ENCODE peak calls at places on chromosomes 4 and X, in six cellular contexts. C, P, R, Q, H and T are unnamed samples.

GRCh38 chrX:48516285-48516684 is 5.3 kb upstream of the EBP start:
- DNase-seq in C (no peak), P (no peak), R (no peak), Q (no peak), H (no peak), T (no peak)

GRCh38 chrX:1450381-1451161 is 2.1 kb downstream of the ASMTL start:
- DNase-seq in C (no peak), P (no peak), R (no peak), Q (no peak), H (no peak), T (no peak)

GRCh38 chrX:7946960-7947359 is 19.7 kb upstream of the PNPLA4 start:
- DNase-seq in C (no peak), P (no peak), R (no peak), Q (no peak), H (no peak), T (no peak)

GRCh38 chr4:77433102-77433733 is 172.4 kb upstream of the CXCL13 start:
- DNase-seq in C (no peak), P (peak; percentile 13), R (peak; percentile 52), Q (peak; percentile 23), H (peak; percentile 31), T (peak; percentile 13)

GRCh38 chrX:14032383-14032782 is 2.7 kb upstream of the GEMIN8 start:
- DNase-seq in C (no peak), P (peak; percentile 44), R (peak; percentile 71), Q (peak; percentile 38), H (peak; percentile 46), T (peak; percentile 57)

GRCh38 chr4:10622728-10623127 is 61.8 kb downstream of the CLNK start:
- DNase-seq in C (no peak), P (no peak), R (no peak), Q (no peak), H (peak; percentile 19), T (no peak)

GRCh38 chrX:103187953-103188475 is 26.9 kb upstream of the BEX4 start:
- DNase-seq in C (no peak), P (no peak), R (peak; percentile 8), Q (no peak), H (no peak), T (no peak)

GRCh38 chrX:13901354-13901753 is 84.5 kb upstream of the GPM6B start:
- DNase-seq in C (no peak), P (no peak), R (peak; percentile 51), Q (no peak), H (no peak), T (no peak)

GRCh38 chr4:2413821-2414610 is 4.4 kb downstream of the ZFYVE28 start:
- DNase-seq in C (peak; percentile 76), P (no peak), R (no peak), Q (no peak), H (no peak), T (no peak)

GRCh38 chrX:15158350-15158735 is 111.5 kb downstream of the ASB9 start:
- DNase-seq in C (no peak), P (no peak), R (no peak), Q (no peak), H (no peak), T (no peak)

GRCh38 chr4:151199496-151200190 is 77.3 kb upstream of the PRSS48 start:
- DNase-seq in C (no peak), P (no peak), R (no peak), Q (peak; percentile 34), H (no peak), T (no peak)

GRCh38 chr4:135485371-135485770 is 1283.8 kb upstream of the PABPC4L start:
- DNase-seq in C (no peak), P (peak; percentile 67), R (no peak), Q (no peak), H (no peak), T (no peak)

GRCh38 chrX:117743469-117744251 is 372.9 kb downstream of the KLHL13 start:
- DNase-seq in C (no peak), P (peak; percentile 30), R (peak; percentile 1), Q (no peak), H (peak; percentile 8), T (peak; percentile 2)
- TF ChIP-seq CTCF in C (peak; percentile 56), P (peak; percentile 65), R (peak; percentile 9), Q (no peak), H (peak; percentile 18), T (peak; percentile 23)

GRCh38 chr4:100369871-100370270 is 148.0 kb downstream of the EMCN start:
- DNase-seq in C (no peak), P (no peak), R (no peak), Q (no peak), H (no peak), T (no peak)

GRCh38 chr4:100361336-100361735 is 156.5 kb downstream of the EMCN start:
- DNase-seq in C (no peak), P (no peak), R (no peak), Q (no peak), H (no peak), T (no peak)

GRCh38 chr4:100367451-100367850 is 150.4 kb downstream of the EMCN start:
- DNase-seq in C (no peak), P (no peak), R (no peak), Q (no peak), H (no peak), T (no peak)

GRCh38 chr4:100362363-100362762 is 155.5 kb downstream of the EMCN start:
- DNase-seq in C (no peak), P (no peak), R (peak; percentile 36), Q (no peak), H (no peak), T (no peak)

GRCh38 chr4:100366213-100366612 is 151.6 kb downstream of the EMCN start:
- DNase-seq in C (no peak), P (no peak), R (no peak), Q (no peak), H (no peak), T (no peak)
- TF ChIP-seq CTCF in C (no peak), P (no peak), R (no peak), Q (no peak), H (no peak), T (no peak)

GRCh38 chr4:175953960-175954521 is 111.6 kb upstream of the WDR17 start:
- DNase-seq in C (no peak), P (no peak), R (peak; percentile 8), Q (no peak), H (no peak), T (no peak)
- TF ChIP-seq CTCF in C (peak; percentile 64), P (peak; percentile 48), R (peak; percentile 19), Q (no peak), H (no peak), T (peak; percentile 14)

GRCh38 chr4:90357117-90357710 is 230.0 kb downstream of the CCSER1 start:
- DNase-seq in C (no peak), P (no peak), R (peak; percentile 82), Q (no peak), H (no peak), T (no peak)
- TF ChIP-seq CTCF in C (peak; percentile 65), P (peak; percentile 58), R (peak; percentile 67), Q (peak; percentile 43), H (peak; percentile 34), T (peak; percentile 56)

DNA sequence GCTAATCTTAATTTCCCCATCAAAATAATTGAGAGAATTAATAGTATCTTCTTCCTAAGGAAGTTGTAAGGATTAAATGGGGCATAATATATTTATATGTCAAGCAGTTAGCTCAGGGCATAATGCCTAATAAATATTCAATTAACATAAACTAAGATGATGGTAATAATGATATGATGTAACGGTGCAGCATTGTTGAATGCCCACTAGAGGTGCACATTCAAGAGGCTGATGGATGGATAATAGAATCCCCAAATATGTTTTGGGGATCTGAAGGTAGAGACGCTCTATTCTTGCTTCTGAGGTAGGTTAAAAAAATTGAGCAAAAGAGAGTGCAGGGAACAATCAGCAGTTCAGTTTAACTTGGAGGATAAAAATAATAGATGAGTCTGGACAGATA is 37.1 kb downstream of the ATOH1 start:
- DNase-seq in C (no peak), P (no peak), R (no peak), Q (no peak), H (no peak), T (no peak)
- TF ChIP-seq CTCF in C (peak; percentile 42), P (no peak), R (no peak), Q (no peak), H (peak; percentile 38), T (peak; percentile 13)

DNA sequence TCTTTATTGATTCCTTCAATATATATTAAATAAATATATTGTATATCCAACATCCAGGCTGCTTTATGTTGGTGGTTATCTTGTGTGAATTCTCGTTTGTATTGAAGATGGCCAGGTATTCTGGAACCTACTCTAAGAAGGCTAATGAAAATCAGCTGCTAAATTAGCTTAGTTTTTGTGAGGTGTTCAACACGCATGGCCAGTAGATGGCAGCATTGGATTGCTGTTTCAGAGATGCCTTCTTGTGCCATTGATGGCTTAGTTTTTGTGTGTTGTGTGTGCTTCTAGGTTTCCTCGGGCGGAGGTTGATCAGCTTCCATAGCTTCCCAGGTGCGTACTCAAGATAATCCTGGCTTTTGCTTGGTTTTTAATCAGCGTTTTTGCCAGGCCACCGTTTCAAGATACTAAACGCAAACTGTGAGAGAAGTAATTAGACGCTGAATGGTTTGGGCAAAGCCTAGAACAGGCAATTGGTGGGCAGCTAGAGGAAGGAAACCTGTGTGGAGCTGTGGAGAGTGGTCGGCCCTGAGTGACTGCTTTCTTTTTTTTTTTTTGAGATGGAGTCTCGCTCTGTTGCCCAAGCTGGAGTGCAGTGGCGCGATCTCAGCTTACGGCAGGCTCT is 15.1 kb downstream of the NOCT start:
- DNase-seq in C (peak; percentile 78), P (peak; percentile 79), R (peak; percentile 88), Q (peak; percentile 80), H (peak; percentile 76), T (peak; percentile 71)
- TF ChIP-seq CTCF in C (peak; percentile 96), P (peak; percentile 92), R (peak; percentile 90), Q (peak; percentile 80), H (peak; percentile 78), T (peak; percentile 79)

GRCh38 chrX:72084114-72084513 is 47.6 kb downstream of the RTL5 start:
- DNase-seq in C (no peak), P (no peak), R (no peak), Q (no peak), H (no peak), T (no peak)
- TF ChIP-seq CTCF in C (no peak), P (no peak), R (no peak), Q (no peak), H (no peak), T (no peak)